ENCODE peak calls at places on chromosomes 3 and 15, in ten cellular contexts. M, B, R, O, Y, Q, C, W, D and F are unnamed samples.

GRCh38 chr3:9852528-9852927 is 8.7 kb upstream of the RPUSD3 start:
- DNase-seq in M (no peak), B (no peak), R (no peak), O (no peak), Y (no peak), Q (no peak), C (no peak), W (no peak), D (no peak), F (no peak)

GRCh38 chr15:74621936-74622335 is 6.3 kb downstream of the CLK3 start:
- DNase-seq in M (no peak), B (no peak), R (no peak), O (no peak), Y (no peak), Q (no peak), C (no peak), W (peak; percentile 13), D (no peak), F (peak; percentile 22)

GRCh38 chr15:89333959-89334509 is 590 bp downstream of the POLG start:
- DNase-seq in M (no peak), B (no peak), R (no peak), O (no peak), Y (no peak), Q (peak; percentile 66), C (no peak), W (no peak), D (no peak), F (no peak)

GRCh38 chr3:4322635-4323034 is 19.5 kb downstream of the SETMAR start:
- DNase-seq in M (no peak), B (no peak), R (peak; percentile 49), O (no peak), Y (no peak), Q (no peak), C (no peak), W (no peak), D (peak; percentile 77), F (no peak)

GRCh38 chr15:92617197-92618037 is 38.2 kb downstream of the FAM174B start:
- DNase-seq in M (peak; percentile 89), B (no peak), R (peak; percentile 50), O (peak; percentile 67), Y (no peak), Q (peak; percentile 94), C (no peak), W (no peak), D (no peak), F (peak; percentile 63)

GRCh38 chr15:39232512-39232911 is 348.4 kb upstream of the THBS1 start:
- DNase-seq in M (peak; percentile 56), B (no peak), R (peak; percentile 83), O (no peak), Y (no peak), Q (peak; percentile 93), C (peak; percentile 53), W (no peak), D (no peak), F (no peak)

GRCh38 chr3:104825116-104825515 is 541.6 kb upstream of the ALCAM start:
- DNase-seq in M (no peak), B (no peak), R (peak; percentile 19), O (peak; percentile 46), Y (no peak), Q (peak; percentile 57), C (no peak), W (no peak), D (no peak), F (no peak)

GRCh38 chr3:18512007-18512406 is 86.9 kb upstream of the SATB1 start:
- DNase-seq in M (no peak), B (no peak), R (no peak), O (no peak), Y (no peak), Q (no peak), C (no peak), W (no peak), D (no peak), F (no peak)

GRCh38 chr3:122727279-122727678 is 46.6 kb downstream of the PARP14 start:
- DNase-seq in M (no peak), B (no peak), R (no peak), O (no peak), Y (no peak), Q (no peak), C (no peak), W (no peak), D (no peak), F (no peak)

GRCh38 chr15:48802257-48802656 is 8.6 kb downstream of the CEP152 start:
- DNase-seq in M (no peak), B (no peak), R (no peak), O (no peak), Y (no peak), Q (no peak), C (no peak), W (no peak), D (no peak), F (no peak)

GRCh38 chr3:187836848-187837770 is 91.8 kb upstream of the BCL6 start:
- DNase-seq in M (no peak), B (no peak), R (no peak), O (no peak), Y (no peak), Q (no peak), C (no peak), W (no peak), D (no peak), F (no peak)

GRCh38 chr3:172208586-172209332 is 169.4 kb downstream of the FNDC3B start:
- DNase-seq in M (peak; percentile 33), B (no peak), R (no peak), O (no peak), Y (no peak), Q (peak; percentile 85), C (no peak), W (no peak), D (no peak), F (no peak)

GRCh38 chr3:29525254-29525881 is 244.5 kb downstream of the RBMS3 start:
- DNase-seq in M (peak; percentile 88), B (no peak), R (no peak), O (no peak), Y (no peak), Q (no peak), C (no peak), W (no peak), D (no peak), F (peak; percentile 89)

GRCh38 chr3:72336821-72337479 is 511.3 kb downstream of the SHQ1 start:
- DNase-seq in M (peak; percentile 45), B (no peak), R (no peak), O (no peak), Y (no peak), Q (peak; percentile 91), C (peak; percentile 43), W (no peak), D (no peak), F (peak; percentile 69)